ENCODE peak calls at places on chromosomes 6 and 20, in six cellular contexts. H is cardiac muscle cell; C is CD4-positive, alpha-beta memory T cell; L is dorsolateral prefrontal cortex; I is OCI-LY7; T is GM23248. V is an unnamed sample.

GRCh38 chr20:52212943-52213342 is 21.4 kb upstream of the ZFP64 start:
- DNase-seq in L (no peak), T (no peak), I (no peak), H (no peak), C (no peak), V (no peak)

GRCh38 chr20:21995461-21995860 is 290.0 kb downstream of the PAX1 start:
- DNase-seq in I (no peak), L (no peak), C (no peak), H (no peak), T (peak), V (no peak)

GRCh38 chr20:59560588-59561227 is 43.6 kb upstream of the PHACTR3 start:
- DNase-seq in I (peak), C (no peak), T (peak), H (peak), L (no peak), V (peak)

GRCh38 chr6:81138236-81138635 is 614.2 kb downstream of the TENT5A start:
- DNase-seq in L (no peak), T (peak), C (no peak), H (no peak), I (no peak), V (no peak)

GRCh38 chr6:151317995-151318365 is 73.4 kb downstream of the ZBTB2 start:
- DNase-seq in T (no peak), I (no peak), C (no peak), H (no peak), L (no peak), V (no peak)

GRCh38 chr6:53529324-53530036 is 15.4 kb downstream of the GCLC start:
- DNase-seq in T (peak), H (no peak), L (no peak), I (no peak), C (no peak), V (no peak)

GRCh38 chr6:88704980-88705379 is 258.4 kb downstream of the RNGTT start:
- DNase-seq in C (no peak), L (no peak), T (no peak), H (no peak), I (no peak), V (no peak)

GRCh38 chr6:113600556-113601339 is 256.4 kb upstream of the MARCKS start:
- DNase-seq in T (no peak), I (no peak), L (no peak), H (no peak), C (no peak), V (no peak)

GRCh38 chr6:12077021-12077420 is 64.9 kb downstream of the HIVEP1 start:
- DNase-seq in T (no peak), H (no peak), L (no peak), C (no peak), I (no peak), V (no peak)

GRCh38 chr6:133360194-133360593 is 119.0 kb downstream of the EYA4 start:
- DNase-seq in L (no peak), C (no peak), T (no peak), H (no peak), I (no peak), V (no peak)

GRCh38 chr20:40663991-40664880 is 24.8 kb downstream of the MAFB start:
- DNase-seq in C (no peak), H (no peak), I (no peak), T (peak), L (no peak), V (no peak)

GRCh38 chr6:168333039-168333438 is 13.5 kb upstream of the DACT2 start:
- DNase-seq in T (peak), L (no peak), I (peak), H (no peak), C (no peak), V (no peak)

GRCh38 chr20:38201356-38201755 is 36.3 kb upstream of the TGM2 start:
- DNase-seq in C (no peak), L (no peak), H (peak), T (peak), I (no peak), V (no peak)

GRCh38 chr6:106380407-106380806 is 19.9 kb downstream of the CRYBG1 start:
- DNase-seq in L (no peak), T (peak), H (no peak), I (no peak), C (no peak), V (no peak)

GRCh38 chr20:7637184-7637583 is 303.1 kb downstream of the HAO1 start:
- DNase-seq in T (peak), C (no peak), L (no peak), H (peak), I (no peak), V (peak)

GRCh38 chr6:4973972-4974885 is 29.6 kb downstream of the RPP40 start:
- DNase-seq in L (no peak), H (peak), C (no peak), I (no peak), T (peak), V (no peak)

GRCh38 chr6:21587182-21587924 is 6.2 kb upstream of the SOX4 start:
- DNase-seq in I (no peak), L (peak), C (peak), T (peak), H (peak), V (peak)

GRCh38 chr6:90045535-90045934 is 151.3 kb downstream of the GJA10 start:
- DNase-seq in H (no peak), I (no peak), L (no peak), T (no peak), C (no peak), V (no peak)

GRCh38 chr6:43444601-43445000 is 10.7 kb downstream of the DLK2 start:
- DNase-seq in L (peak), I (no peak), C (no peak), H (no peak), T (no peak), V (no peak)

GRCh38 chr6:38056361-38056760 is 236.8 kb downstream of the ZFAND3 start:
- DNase-seq in I (no peak), C (no peak), L (no peak), H (no peak), T (no peak), V (no peak)

GRCh38 chr20:57934007-57934805 is 224.4 kb upstream of the PMEPA1 start:
- DNase-seq in H (no peak), L (no peak), T (no peak), C (no peak), I (no peak), V (no peak)

GRCh38 chr6:159100011-159100788 is 55.4 kb upstream of the TAGAP start:
- DNase-seq in I (no peak), H (no peak), L (no peak), T (peak), C (no peak), V (no peak)

GRCh38 chr6:159098636-159099106 is 53.9 kb upstream of the TAGAP start:
- DNase-seq in H (no peak), I (peak), L (no peak), T (no peak), C (peak), V (no peak)

GRCh38 chr6:159097256-159097655 is 52.5 kb upstream of the TAGAP start:
- DNase-seq in L (no peak), I (no peak), T (no peak), C (no peak), H (no peak), V (no peak)

GRCh38 chr6:159100789-159101182 is 56.0 kb upstream of the TAGAP start:
- DNase-seq in C (no peak), T (no peak), L (no peak), I (no peak), H (no peak), V (no peak)

GRCh38 chr6:159099311-159099710 is 54.5 kb upstream of the TAGAP start:
- DNase-seq in I (no peak), C (no peak), T (no peak), H (no peak), L (no peak), V (no peak)
- H3K4me3 ChIP-seq in I (no peak), C (no peak), T (no peak), H (no peak), L (no peak), V (no peak)

DNA sequence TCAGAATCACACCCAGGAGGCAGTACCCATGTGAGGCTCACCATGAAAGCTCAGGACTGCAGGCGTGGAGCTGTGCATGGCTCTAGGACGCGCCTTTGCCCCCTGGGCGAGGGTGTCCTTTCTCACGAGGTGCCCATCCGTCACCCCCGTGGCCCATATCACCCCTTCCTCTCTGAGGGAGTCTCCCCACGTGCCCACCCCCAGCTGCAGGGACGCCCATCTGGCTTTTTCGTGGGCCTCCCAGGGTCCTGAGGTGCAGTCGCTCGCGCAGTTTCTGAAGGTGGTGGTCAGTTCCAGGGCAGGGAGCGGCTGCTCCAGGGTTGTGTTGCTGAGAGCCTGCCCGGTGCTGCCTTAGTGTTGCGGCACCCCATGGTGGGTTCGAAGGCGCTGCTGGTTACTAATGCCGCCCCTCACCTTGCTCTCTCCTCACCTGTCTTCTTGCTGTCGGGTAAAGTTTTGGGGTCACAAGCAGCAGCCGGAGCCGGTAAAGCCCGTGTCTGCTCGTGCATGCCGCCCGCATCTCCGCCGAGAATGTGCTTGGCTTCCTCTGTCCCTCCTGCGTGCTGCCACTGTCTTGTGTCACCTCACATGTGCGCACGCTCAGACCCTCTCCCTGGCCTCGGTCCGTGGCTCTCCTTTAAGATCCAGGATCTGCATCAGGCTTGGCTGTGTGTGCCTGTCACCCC is 9.4 kb upstream of the COL20A1 start:
- DNase-seq in T (no peak), L (no peak), H (no peak), I (no peak), C (no peak), V (no peak)
- H3K4me3 ChIP-seq in T (no peak), L (no peak), H (no peak), I (no peak), C (no peak), V (peak)

DNA sequence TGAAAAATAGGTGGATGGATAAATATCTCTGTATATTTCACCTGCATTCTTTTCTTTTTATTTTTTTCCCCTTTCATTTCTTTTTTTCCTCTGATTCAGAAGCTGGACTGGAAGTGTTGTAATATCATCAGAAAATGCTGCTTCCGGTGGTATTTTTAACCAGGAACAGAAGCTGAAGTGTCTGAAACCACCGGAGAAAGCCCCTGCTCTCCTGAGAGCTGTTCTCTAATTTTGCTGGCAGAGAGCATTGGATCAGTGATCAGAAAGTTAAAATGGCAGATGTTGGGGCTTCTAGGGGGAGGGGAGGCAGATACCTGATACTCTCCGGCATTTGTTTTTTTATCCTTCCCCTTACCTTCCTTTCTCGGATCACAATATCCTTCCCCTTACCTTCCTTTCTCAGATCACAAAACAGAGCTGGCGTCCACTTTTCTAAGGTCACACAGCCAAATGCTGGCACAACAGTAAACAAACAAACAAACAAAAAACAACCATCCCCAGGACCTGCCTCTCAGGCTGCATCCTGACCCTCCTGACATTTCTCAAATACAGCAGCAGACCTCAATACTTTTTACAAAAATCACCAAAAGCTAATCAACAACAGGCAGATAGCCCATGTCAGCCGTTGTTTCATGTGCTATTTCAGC is 143.2 kb upstream of the ZNF217 start:
- DNase-seq in C (no peak), L (no peak), I (peak), H (peak), T (peak), V (no peak)
- H3K4me3 ChIP-seq in C (no peak), L (no peak), I (peak), H (peak), T (peak), V (no peak)

GRCh38 chr6:46219661-46220060 is 48.9 kb upstream of the ENPP5 start:
- DNase-seq in L (no peak), C (no peak), H (no peak), T (no peak), I (peak), V (no peak)
- H3K4me3 ChIP-seq in L (no peak), C (no peak), H (no peak), T (no peak), I (no peak), V (no peak)

GRCh38 chr6:34260576-34261267 is 11.9 kb upstream of the SMIM29 start:
- DNase-seq in C (no peak), H (no peak), T (no peak), L (no peak), I (no peak), V (no peak)

DNA sequence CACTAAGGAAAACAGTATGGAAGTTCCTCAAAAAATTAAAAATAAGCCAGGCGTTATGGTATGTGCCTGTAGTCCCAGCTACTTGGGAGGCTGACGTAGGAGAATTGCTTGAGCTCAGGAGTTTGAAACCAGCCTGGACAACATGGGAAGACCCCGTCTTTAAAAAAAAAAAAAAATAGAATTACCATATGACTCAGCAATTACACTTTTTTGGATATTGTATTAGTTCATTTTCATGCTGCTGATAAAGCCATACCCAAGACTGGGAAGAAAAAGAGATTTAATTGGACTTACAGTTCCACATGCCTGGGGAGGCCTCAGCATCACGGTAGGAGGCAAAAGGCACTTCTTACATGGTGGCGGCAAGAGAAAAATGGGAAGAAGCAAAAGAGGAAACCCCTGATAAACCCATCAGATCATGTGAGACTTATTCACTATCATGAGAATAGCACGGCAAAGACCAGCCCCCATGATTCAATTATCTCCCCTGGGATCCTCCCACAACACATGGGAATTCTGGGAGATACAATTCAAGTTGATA is 10.8 kb upstream of the SMIM29 start:
- DNase-seq in C (no peak), I (no peak), H (no peak), L (no peak), T (no peak), V (no peak)
- H3K4me3 ChIP-seq in C (no peak), I (no peak), H (no peak), L (no peak), T (no peak), V (no peak)

DNA sequence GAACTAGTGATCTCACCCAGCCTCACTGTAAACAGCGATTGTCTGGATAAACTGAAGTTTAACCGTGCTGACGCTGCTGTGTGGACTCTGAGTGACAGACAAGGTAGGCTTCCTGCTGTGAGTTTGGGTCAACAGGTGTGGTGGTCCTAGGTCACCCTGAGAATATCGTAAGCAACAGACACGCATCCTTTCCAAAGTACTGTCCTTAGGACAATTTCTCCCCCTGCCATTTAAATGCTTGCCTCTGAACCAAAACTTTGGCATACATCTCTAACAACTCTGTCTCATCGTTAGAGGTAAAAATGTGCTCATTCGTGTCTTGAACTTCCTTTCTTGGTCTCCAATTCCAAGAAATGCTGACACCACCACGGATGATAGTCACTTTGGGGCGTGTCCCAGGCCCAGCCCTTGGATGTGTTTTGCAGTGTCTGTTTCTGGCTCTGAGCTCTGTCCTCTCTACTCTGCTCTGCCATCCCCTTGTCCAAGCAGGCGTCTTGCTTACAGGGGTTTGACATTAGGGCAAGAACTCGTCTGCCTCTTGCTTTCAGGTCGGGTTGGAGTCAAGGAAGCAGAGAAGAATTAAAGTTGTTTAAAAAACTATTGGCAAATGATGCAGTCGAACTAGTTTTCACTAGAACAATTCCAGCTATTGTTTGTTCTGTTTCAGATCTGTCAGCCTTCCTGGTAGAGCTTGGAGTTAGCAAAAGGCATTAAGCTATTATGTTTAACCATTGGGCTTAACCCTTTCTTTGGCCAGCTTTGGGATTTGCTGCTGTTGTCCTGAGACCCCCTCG is 95.6 kb downstream of the EYA2 start:
- DNase-seq in T (peak), L (no peak), H (no peak), C (no peak), I (no peak), V (no peak)
- H3K4me3 ChIP-seq in T (no peak), L (no peak), H (no peak), C (no peak), I (no peak), V (no peak)

DNA sequence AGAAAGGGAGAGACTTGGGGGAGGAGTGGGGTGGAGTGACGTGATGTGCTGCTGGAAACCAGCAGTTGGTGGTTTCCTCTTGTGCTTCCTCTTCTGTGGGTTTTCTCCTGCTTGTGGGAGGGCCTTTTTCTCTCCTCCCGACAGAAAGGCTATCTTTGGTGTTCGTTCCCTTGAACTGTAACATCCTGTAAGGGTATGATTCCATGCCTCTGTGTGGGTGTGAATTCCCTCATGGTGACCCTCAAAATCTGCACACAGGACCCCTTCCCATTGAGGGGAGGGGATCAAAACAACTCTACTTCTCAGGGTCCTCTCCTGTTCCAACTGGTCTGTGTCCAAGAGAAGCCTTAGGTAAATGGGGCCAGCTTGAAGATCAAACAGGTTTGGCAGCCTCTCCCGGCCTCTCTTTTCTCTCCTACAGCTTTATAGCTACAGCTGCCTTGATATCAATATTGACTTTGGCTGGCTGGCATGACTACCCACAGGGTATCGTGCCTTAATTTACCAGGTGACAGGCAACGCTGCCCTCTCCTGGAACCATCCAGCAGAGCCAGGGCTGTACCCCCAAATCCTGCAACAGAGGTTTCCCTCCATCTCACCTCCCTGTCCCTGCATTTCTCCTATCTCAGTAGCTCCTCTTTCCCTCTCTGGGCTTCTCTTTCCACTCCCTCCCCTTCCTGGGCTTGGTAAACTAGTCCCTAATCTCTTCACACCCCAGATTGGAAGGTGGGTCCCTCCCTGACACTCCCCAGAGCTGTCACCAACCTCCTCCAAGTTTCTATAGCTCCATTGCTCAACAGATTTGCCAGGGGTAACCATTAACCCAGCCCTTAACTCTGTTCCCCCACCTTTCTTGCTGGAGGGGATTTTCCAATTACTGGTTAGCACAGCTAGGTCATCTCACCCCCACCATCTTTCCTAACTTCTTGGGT is 1.5 kb upstream of the MSH5 start:
- DNase-seq in T (peak), L (no peak), C (peak), H (peak), I (peak), V (peak)
- H3K4me3 ChIP-seq in T (peak), L (no peak), C (peak), H (peak), I (peak), V (peak)